ENCODE peak calls at places on chromosomes 4 and X, in five cellular contexts. One of them, this sample, is unnamed.
A peak's percentile ranks its signal among the peaks of the same experiment; 100 is the strongest.

GRCh38 chr4:1495416-1496115 is 89.3 kb upstream of the NKX1-1 start:
- DNase-seq in upper lobe of left lung: peak; percentile 69
- DNase-seq in Panc1: no peak
- DNase-seq in left ventricle myocardium inferior: no peak
- DNase-seq in cardiac muscle cell: no peak
- DNase-seq in this sample: no peak

GRCh38 chr4:7513731-7514130 is 79.0 kb upstream of the PSAPL1 start:
- DNase-seq in upper lobe of left lung: no peak
- DNase-seq in Panc1: no peak
- DNase-seq in left ventricle myocardium inferior: no peak
- DNase-seq in cardiac muscle cell: peak; percentile 15
- DNase-seq in this sample: peak; percentile 63

GRCh38 chr4:169915545-169915944 is 110.7 kb downstream of the MFAP3L start:
- DNase-seq in upper lobe of left lung: no peak
- DNase-seq in Panc1: no peak
- DNase-seq in left ventricle myocardium inferior: no peak
- DNase-seq in cardiac muscle cell: no peak
- DNase-seq in this sample: no peak

GRCh38 chr4:154736774-154737173 is 7.0 kb upstream of the LRAT start:
- DNase-seq in upper lobe of left lung: no peak
- DNase-seq in Panc1: no peak
- DNase-seq in left ventricle myocardium inferior: no peak
- DNase-seq in cardiac muscle cell: no peak
- DNase-seq in this sample: no peak

GRCh38 chr4:113957961-113958360 is 21.5 kb downstream of the ARSJ start:
- DNase-seq in upper lobe of left lung: no peak
- DNase-seq in Panc1: no peak
- DNase-seq in left ventricle myocardium inferior: no peak
- DNase-seq in cardiac muscle cell: no peak
- DNase-seq in this sample: no peak

GRCh38 chr4:183299464-183299863 is 20.6 kb downstream of the CLDN22 start:
- DNase-seq in upper lobe of left lung: no peak
- DNase-seq in Panc1: no peak
- DNase-seq in left ventricle myocardium inferior: no peak
- DNase-seq in cardiac muscle cell: no peak
- DNase-seq in this sample: no peak

GRCh38 chrX:9340619-9341304 is 124.1 kb upstream of the TBL1X start:
- DNase-seq in upper lobe of left lung: no peak
- DNase-seq in Panc1: no peak
- DNase-seq in left ventricle myocardium inferior: peak; percentile 20
- DNase-seq in cardiac muscle cell: peak; percentile 69
- DNase-seq in this sample: no peak

GRCh38 chr4:161696957-161697356 is 466.8 kb downstream of the FSTL5 start:
- DNase-seq in upper lobe of left lung: no peak
- DNase-seq in Panc1: no peak
- DNase-seq in left ventricle myocardium inferior: no peak
- DNase-seq in cardiac muscle cell: no peak
- DNase-seq in this sample: no peak

GRCh38 chrX:69262036-69262905 is 97.0 kb upstream of the PJA1 start:
- DNase-seq in upper lobe of left lung: no peak
- DNase-seq in Panc1: no peak
- DNase-seq in left ventricle myocardium inferior: no peak
- DNase-seq in cardiac muscle cell: peak; percentile 91
- DNase-seq in this sample: no peak

GRCh38 chrX:119186763-119187162 is 49.3 kb upstream of the PGRMC1 start:
- DNase-seq in upper lobe of left lung: no peak
- DNase-seq in Panc1: no peak
- DNase-seq in left ventricle myocardium inferior: no peak
- DNase-seq in cardiac muscle cell: no peak
- DNase-seq in this sample: no peak

GRCh38 chrX:139204576-139204902 is 326.0 kb upstream of the F9 start:
- DNase-seq in upper lobe of left lung: no peak
- DNase-seq in Panc1: no peak
- DNase-seq in left ventricle myocardium inferior: no peak
- DNase-seq in cardiac muscle cell: no peak
- DNase-seq in this sample: no peak

GRCh38 chr4:153747406-153747805 is 12.4 kb downstream of the RNF175 start:
- DNase-seq in upper lobe of left lung: no peak
- DNase-seq in Panc1: no peak
- DNase-seq in left ventricle myocardium inferior: no peak
- DNase-seq in cardiac muscle cell: no peak
- DNase-seq in this sample: no peak

GRCh38 chr4:7155611-7156071 is 36.7 kb upstream of the SORCS2 start:
- DNase-seq in upper lobe of left lung: no peak
- DNase-seq in Panc1: no peak
- DNase-seq in left ventricle myocardium inferior: peak; percentile 31
- DNase-seq in cardiac muscle cell: peak; percentile 16
- DNase-seq in this sample: peak; percentile 47

GRCh38 chr4:7202391-7202790 is 10.1 kb downstream of the SORCS2 start:
- DNase-seq in upper lobe of left lung: no peak
- DNase-seq in Panc1: no peak
- DNase-seq in left ventricle myocardium inferior: no peak
- DNase-seq in cardiac muscle cell: peak; percentile 53
- DNase-seq in this sample: no peak

GRCh38 chrX:45992402-45993123 is 552.7 kb downstream of the ZNF674 start:
- DNase-seq in upper lobe of left lung: no peak
- DNase-seq in Panc1: no peak
- DNase-seq in left ventricle myocardium inferior: no peak
- DNase-seq in cardiac muscle cell: no peak
- DNase-seq in this sample: peak; percentile 69

GRCh38 chr4:8307714-8308113 is 38.2 kb downstream of the HTRA3 start:
- DNase-seq in upper lobe of left lung: no peak
- DNase-seq in Panc1: no peak
- DNase-seq in left ventricle myocardium inferior: peak; percentile 9
- DNase-seq in cardiac muscle cell: no peak
- DNase-seq in this sample: no peak

GRCh38 chr4:110310795-110311194 is 112.4 kb upstream of the ELOVL6 start:
- DNase-seq in upper lobe of left lung: no peak
- DNase-seq in Panc1: no peak
- DNase-seq in left ventricle myocardium inferior: no peak
- DNase-seq in cardiac muscle cell: peak; percentile 6
- DNase-seq in this sample: no peak

GRCh38 chrX:112759512-112759911 is 79.8 kb upstream of the LHFPL1 start:
- DNase-seq in upper lobe of left lung: no peak
- DNase-seq in Panc1: no peak
- DNase-seq in left ventricle myocardium inferior: no peak
- DNase-seq in cardiac muscle cell: no peak
- DNase-seq in this sample: peak; percentile 48

GRCh38 chr4:70712150-70712549 is 9.6 kb upstream of the RUFY3 start:
- DNase-seq in upper lobe of left lung: no peak
- DNase-seq in Panc1: no peak
- DNase-seq in left ventricle myocardium inferior: no peak
- DNase-seq in cardiac muscle cell: peak; percentile 19
- DNase-seq in this sample: no peak
- H3K4me1 ChIP-seq in upper lobe of left lung: peaks cover 43% of the 10 kb centered on the region
- H3K4me1 ChIP-seq in Panc1: peaks cover 12% of the 10 kb centered on the region
- H3K4me1 ChIP-seq in left ventricle myocardium inferior: peaks cover 22% of the 10 kb centered on the region
- H3K4me1 ChIP-seq in cardiac muscle cell: peaks cover 10% of the 10 kb centered on the region
- H3K4me1 ChIP-seq in this sample: peaks cover 10% of the 10 kb centered on the region

GRCh38 chrX:110167952-110168451 is 149.9 kb downstream of the AMMECR1 start:
- DNase-seq in upper lobe of left lung: peak; percentile 24
- DNase-seq in Panc1: no peak
- DNase-seq in left ventricle myocardium inferior: no peak
- DNase-seq in cardiac muscle cell: peak; percentile 32
- DNase-seq in this sample: no peak
- TF ChIP-seq CTCF in upper lobe of left lung: peak; percentile 54
- TF ChIP-seq CTCF in Panc1: peak; percentile 75
- TF ChIP-seq CTCF in left ventricle myocardium inferior: peak; percentile 60
- TF ChIP-seq CTCF in cardiac muscle cell: peak; percentile 57
- TF ChIP-seq CTCF in this sample: peak; percentile 51

DNA sequence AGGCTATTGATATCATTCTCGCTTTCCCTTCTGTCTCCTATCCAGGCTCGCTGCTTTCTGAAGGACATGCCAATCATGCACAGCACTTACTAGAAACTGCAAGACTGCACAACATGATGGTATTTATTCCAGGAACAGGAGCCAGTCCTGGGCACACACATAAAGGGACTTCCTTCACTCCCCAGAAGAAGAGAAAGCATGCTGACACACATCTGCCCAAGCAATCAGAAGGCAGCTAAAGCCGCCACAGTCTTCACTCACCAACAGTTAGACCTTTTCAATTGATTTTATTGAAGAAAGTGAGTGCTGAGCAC is 137.7 kb downstream of the SLC7A11 start:
- DNase-seq in upper lobe of left lung: no peak
- DNase-seq in Panc1: no peak
- DNase-seq in left ventricle myocardium inferior: no peak
- DNase-seq in cardiac muscle cell: no peak
- DNase-seq in this sample: no peak
- H3K4me1 ChIP-seq in upper lobe of left lung: no peaks in the 10 kb centered on the region
- H3K4me1 ChIP-seq in Panc1: no peaks in the 10 kb centered on the region
- H3K4me1 ChIP-seq in left ventricle myocardium inferior: no peaks in the 10 kb centered on the region
- H3K4me1 ChIP-seq in cardiac muscle cell: peaks cover 14% of the 10 kb centered on the region
- H3K4me1 ChIP-seq in this sample: peaks cover 5% of the 10 kb centered on the region

DNA sequence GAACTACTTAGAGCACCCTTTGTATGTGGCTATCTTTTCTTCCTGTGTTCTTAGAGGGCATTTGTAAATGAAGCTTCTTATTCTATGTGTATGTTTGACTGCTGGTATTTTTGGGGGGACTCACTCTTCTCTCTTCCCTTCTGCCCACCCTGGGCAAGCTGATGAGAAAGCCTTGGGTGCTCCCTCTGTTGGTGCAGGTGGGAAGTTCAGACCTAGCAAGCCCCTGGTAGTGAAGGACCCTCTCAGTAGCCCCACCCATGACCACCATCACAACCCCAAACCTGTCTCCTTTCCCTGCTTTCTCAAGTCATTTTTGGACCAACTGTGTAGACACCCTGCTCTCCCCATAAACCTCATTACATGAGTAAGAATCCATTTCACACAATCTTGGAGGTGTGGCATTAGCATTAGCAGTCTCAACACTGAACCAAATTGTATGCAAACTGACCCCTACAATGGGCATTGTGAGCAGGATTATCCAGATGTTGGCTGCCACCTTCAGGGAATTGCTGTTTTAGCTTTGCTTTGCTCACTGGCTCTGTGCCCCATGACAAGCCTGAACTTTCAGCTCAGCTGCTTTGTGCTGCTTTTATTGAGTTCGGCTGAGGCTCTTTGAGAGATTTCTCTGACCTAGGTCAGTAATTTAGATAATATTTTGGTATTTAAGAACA is 27.9 kb downstream of the TRIM61 start:
- DNase-seq in upper lobe of left lung: no peak
- DNase-seq in Panc1: no peak
- DNase-seq in left ventricle myocardium inferior: no peak
- DNase-seq in cardiac muscle cell: no peak
- DNase-seq in this sample: no peak
- TF ChIP-seq CTCF in upper lobe of left lung: no peak
- TF ChIP-seq CTCF in Panc1: peak; percentile 31
- TF ChIP-seq CTCF in left ventricle myocardium inferior: no peak
- TF ChIP-seq CTCF in cardiac muscle cell: peak; percentile 9
- TF ChIP-seq CTCF in this sample: no peak

GRCh38 chrX:63746715-63747114 is 38.3 kb downstream of the ARHGEF9 start:
- DNase-seq in upper lobe of left lung: no peak
- DNase-seq in Panc1: no peak
- DNase-seq in left ventricle myocardium inferior: no peak
- DNase-seq in cardiac muscle cell: no peak
- DNase-seq in this sample: no peak
- H3K4me1 ChIP-seq in upper lobe of left lung: no peaks in the 10 kb centered on the region
- H3K4me1 ChIP-seq in Panc1: no peaks in the 10 kb centered on the region
- H3K4me1 ChIP-seq in left ventricle myocardium inferior: peaks cover 82% of the 10 kb centered on the region
- H3K4me1 ChIP-seq in cardiac muscle cell: peaks cover 7% of the 10 kb centered on the region
- H3K4me1 ChIP-seq in this sample: no peaks in the 10 kb centered on the region

GRCh38 chr4:174873931-174874330 is 44.2 kb upstream of the ADAM29 start:
- DNase-seq in upper lobe of left lung: no peak
- DNase-seq in Panc1: peak; percentile 17
- DNase-seq in left ventricle myocardium inferior: no peak
- DNase-seq in cardiac muscle cell: no peak
- DNase-seq in this sample: no peak
- TF ChIP-seq CTCF in upper lobe of left lung: peak; percentile 16
- TF ChIP-seq CTCF in Panc1: peak; percentile 23
- TF ChIP-seq CTCF in left ventricle myocardium inferior: no peak
- TF ChIP-seq CTCF in cardiac muscle cell: no peak
- TF ChIP-seq CTCF in this sample: no peak

GRCh38 chr4:38667005-38667771 is 3.2 kb downstream of the KLF3 start:
- DNase-seq in upper lobe of left lung: no peak
- DNase-seq in Panc1: peak; percentile 90
- DNase-seq in left ventricle myocardium inferior: peak; percentile 58
- DNase-seq in cardiac muscle cell: peak; percentile 99
- DNase-seq in this sample: peak; percentile 98
- H3K4me1 ChIP-seq in upper lobe of left lung: peaks cover 76% of the 10 kb centered on the region
- H3K4me1 ChIP-seq in Panc1: peaks cover 51% of the 10 kb centered on the region
- H3K4me1 ChIP-seq in left ventricle myocardium inferior: peaks cover 88% of the 10 kb centered on the region
- H3K4me1 ChIP-seq in cardiac muscle cell: peaks cover 41% of the 10 kb centered on the region
- H3K4me1 ChIP-seq in this sample: peaks cover 37% of the 10 kb centered on the region

GRCh38 chr4:28225689-28226353 is 1365.2 kb downstream of the STIM2 start:
- DNase-seq in upper lobe of left lung: no peak
- DNase-seq in Panc1: no peak
- DNase-seq in left ventricle myocardium inferior: no peak
- DNase-seq in cardiac muscle cell: peak; percentile 11
- DNase-seq in this sample: no peak
- TF ChIP-seq CTCF in upper lobe of left lung: no peak
- TF ChIP-seq CTCF in Panc1: no peak
- TF ChIP-seq CTCF in left ventricle myocardium inferior: no peak
- TF ChIP-seq CTCF in cardiac muscle cell: no peak
- TF ChIP-seq CTCF in this sample: peak; percentile 61

DNA sequence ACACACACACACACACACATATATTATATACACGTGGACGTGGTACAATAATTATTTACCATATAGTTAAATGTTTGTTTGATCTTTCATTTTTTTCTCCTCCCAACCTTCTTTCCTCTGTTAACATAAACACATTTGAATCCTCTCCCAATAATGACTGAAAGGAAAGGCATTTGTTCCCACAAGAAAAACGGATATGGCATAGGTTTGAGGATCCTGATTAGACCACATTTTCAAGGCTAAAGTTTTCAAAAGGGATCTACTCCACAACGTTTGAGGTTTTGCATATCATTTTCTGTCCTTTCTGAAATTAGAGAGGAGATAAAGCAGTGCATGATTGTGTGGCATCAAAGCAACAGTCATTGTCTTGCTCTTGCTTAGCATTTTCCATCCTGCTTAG is 1883.4 kb downstream of the STIM2 start:
- DNase-seq in upper lobe of left lung: no peak
- DNase-seq in Panc1: no peak
- DNase-seq in left ventricle myocardium inferior: no peak
- DNase-seq in cardiac muscle cell: no peak
- DNase-seq in this sample: no peak
- H3K4me1 ChIP-seq in upper lobe of left lung: no peaks in the 10 kb centered on the region
- H3K4me1 ChIP-seq in Panc1: no peaks in the 10 kb centered on the region
- H3K4me1 ChIP-seq in left ventricle myocardium inferior: no peaks in the 10 kb centered on the region
- H3K4me1 ChIP-seq in cardiac muscle cell: no peaks in the 10 kb centered on the region
- H3K4me1 ChIP-seq in this sample: no peaks in the 10 kb centered on the region

This sample was measured in foreskin keratinocyte.